ENCODE peak calls at places on chromosomes 16 and 17, in eight cellular contexts. One of them, this sample, is unnamed.
A peak's percentile ranks its signal among the peaks of the same experiment; 100 is the strongest.

GRCh38 chr17:35731239-35731931 is at the start of gene RASL10B:
- DNase-seq in MG63: peak; percentile 76
- DNase-seq in AG04450: no peak
- DNase-seq in tibial artery: peak; percentile 74
- DNase-seq in GM23338: peak; percentile 91
- DNase-seq in CD4-positive, alpha-beta memory T cell: peak; percentile 42
- DNase-seq in coronary artery: no peak
- DNase-seq in dorsolateral prefrontal cortex: peak; percentile 66
- DNase-seq in this sample: no peak

GRCh38 chr16:23826528-23827244 is 9.1 kb upstream of the PRKCB start:
- DNase-seq in MG63: no peak
- DNase-seq in AG04450: no peak
- DNase-seq in tibial artery: no peak
- DNase-seq in GM23338: no peak
- DNase-seq in CD4-positive, alpha-beta memory T cell: peak; percentile 69
- DNase-seq in coronary artery: no peak
- DNase-seq in dorsolateral prefrontal cortex: no peak
- DNase-seq in this sample: peak; percentile 57

GRCh38 chr16:14489460-14489859 is 140.6 kb downstream of the PARN start:
- DNase-seq in MG63: no peak
- DNase-seq in AG04450: no peak
- DNase-seq in tibial artery: no peak
- DNase-seq in GM23338: peak; percentile 79
- DNase-seq in CD4-positive, alpha-beta memory T cell: no peak
- DNase-seq in coronary artery: no peak
- DNase-seq in dorsolateral prefrontal cortex: no peak
- DNase-seq in this sample: peak; percentile 50

GRCh38 chr16:14364386-14365199 is 265.5 kb downstream of the PARN start:
- DNase-seq in MG63: peak; percentile 90
- DNase-seq in AG04450: peak; percentile 36
- DNase-seq in tibial artery: no peak
- DNase-seq in GM23338: peak; percentile 30
- DNase-seq in CD4-positive, alpha-beta memory T cell: no peak
- DNase-seq in coronary artery: no peak
- DNase-seq in dorsolateral prefrontal cortex: no peak
- DNase-seq in this sample: no peak

GRCh38 chr17:40810505-40810904 is 10.7 kb upstream of the KRT28 start:
- DNase-seq in MG63: no peak
- DNase-seq in AG04450: peak; percentile 7
- DNase-seq in tibial artery: no peak
- DNase-seq in GM23338: no peak
- DNase-seq in CD4-positive, alpha-beta memory T cell: no peak
- DNase-seq in coronary artery: no peak
- DNase-seq in dorsolateral prefrontal cortex: no peak
- DNase-seq in this sample: no peak

GRCh38 chr16:51306116-51306515 is 155.0 kb upstream of the SALL1 start:
- DNase-seq in MG63: no peak
- DNase-seq in AG04450: no peak
- DNase-seq in tibial artery: no peak
- DNase-seq in GM23338: no peak
- DNase-seq in CD4-positive, alpha-beta memory T cell: no peak
- DNase-seq in coronary artery: no peak
- DNase-seq in dorsolateral prefrontal cortex: no peak
- DNase-seq in this sample: no peak

GRCh38 chr17:63916566-63917185 is 2.0 kb downstream of the GH1 start:
- DNase-seq in MG63: no peak
- DNase-seq in AG04450: no peak
- DNase-seq in tibial artery: no peak
- DNase-seq in GM23338: no peak
- DNase-seq in CD4-positive, alpha-beta memory T cell: no peak
- DNase-seq in coronary artery: no peak
- DNase-seq in dorsolateral prefrontal cortex: no peak
- DNase-seq in this sample: no peak

GRCh38 chr16:9846362-9847099 is 335.7 kb downstream of the GRIN2A start:
- DNase-seq in MG63: no peak
- DNase-seq in AG04450: no peak
- DNase-seq in tibial artery: no peak
- DNase-seq in GM23338: no peak
- DNase-seq in CD4-positive, alpha-beta memory T cell: no peak
- DNase-seq in coronary artery: no peak
- DNase-seq in dorsolateral prefrontal cortex: no peak
- DNase-seq in this sample: no peak

GRCh38 chr17:6257339-6257738 is 177.6 kb downstream of the AIPL1 start:
- DNase-seq in MG63: no peak
- DNase-seq in AG04450: no peak
- DNase-seq in tibial artery: no peak
- DNase-seq in GM23338: peak; percentile 64
- DNase-seq in CD4-positive, alpha-beta memory T cell: no peak
- DNase-seq in coronary artery: no peak
- DNase-seq in dorsolateral prefrontal cortex: no peak
- DNase-seq in this sample: no peak

GRCh38 chr16:8863594-8864424 is 5.0 kb downstream of the CARHSP1 start:
- DNase-seq in MG63: peak; percentile 44
- DNase-seq in AG04450: no peak
- DNase-seq in tibial artery: no peak
- DNase-seq in GM23338: peak; percentile 51
- DNase-seq in CD4-positive, alpha-beta memory T cell: no peak
- DNase-seq in coronary artery: no peak
- DNase-seq in dorsolateral prefrontal cortex: peak; percentile 97
- DNase-seq in this sample: no peak

GRCh38 chr17:39661044-39661406 is 4.1 kb upstream of the TCAP start:
- DNase-seq in MG63: no peak
- DNase-seq in AG04450: no peak
- DNase-seq in tibial artery: no peak
- DNase-seq in GM23338: no peak
- DNase-seq in CD4-positive, alpha-beta memory T cell: no peak
- DNase-seq in coronary artery: no peak
- DNase-seq in dorsolateral prefrontal cortex: no peak
- DNase-seq in this sample: no peak

GRCh38 chr17:18258356-18259038 is at the start of gene FLII:
- DNase-seq in MG63: peak; percentile 22
- DNase-seq in AG04450: no peak
- DNase-seq in tibial artery: no peak
- DNase-seq in GM23338: peak; percentile 73
- DNase-seq in CD4-positive, alpha-beta memory T cell: peak; percentile 43
- DNase-seq in coronary artery: no peak
- DNase-seq in dorsolateral prefrontal cortex: no peak
- DNase-seq in this sample: no peak

GRCh38 chr16:66474750-66475199 is 47.7 kb downstream of the BEAN1 start:
- DNase-seq in MG63: no peak
- DNase-seq in AG04450: no peak
- DNase-seq in tibial artery: no peak
- DNase-seq in GM23338: no peak
- DNase-seq in CD4-positive, alpha-beta memory T cell: peak; percentile 63
- DNase-seq in coronary artery: no peak
- DNase-seq in dorsolateral prefrontal cortex: no peak
- DNase-seq in this sample: peak; percentile 90

GRCh38 chr17:51257150-51258081 is 2.4 kb downstream of the MBTD1 start:
- DNase-seq in MG63: no peak
- DNase-seq in AG04450: no peak
- DNase-seq in tibial artery: no peak
- DNase-seq in GM23338: no peak
- DNase-seq in CD4-positive, alpha-beta memory T cell: no peak
- DNase-seq in coronary artery: no peak
- DNase-seq in dorsolateral prefrontal cortex: no peak
- DNase-seq in this sample: no peak

GRCh38 chr17:78128616-78129384 is at the start of gene TMC6:
- DNase-seq in MG63: no peak
- DNase-seq in AG04450: no peak
- DNase-seq in tibial artery: no peak
- DNase-seq in GM23338: peak; percentile 88
- DNase-seq in CD4-positive, alpha-beta memory T cell: peak; percentile 80
- DNase-seq in coronary artery: no peak
- DNase-seq in dorsolateral prefrontal cortex: no peak
- DNase-seq in this sample: peak; percentile 74

GRCh38 chr17:15926039-15926740 is 18.7 kb upstream of the ADORA2B start:
- DNase-seq in MG63: no peak
- DNase-seq in AG04450: no peak
- DNase-seq in tibial artery: no peak
- DNase-seq in GM23338: no peak
- DNase-seq in CD4-positive, alpha-beta memory T cell: no peak
- DNase-seq in coronary artery: no peak
- DNase-seq in dorsolateral prefrontal cortex: no peak
- DNase-seq in this sample: no peak

GRCh38 chr16:57801098-57801855 is 1.0 kb downstream of the KIFC3 start:
- DNase-seq in MG63: peak; percentile 83
- DNase-seq in AG04450: peak; percentile 42
- DNase-seq in tibial artery: no peak
- DNase-seq in GM23338: peak; percentile 47
- DNase-seq in CD4-positive, alpha-beta memory T cell: no peak
- DNase-seq in coronary artery: no peak
- DNase-seq in dorsolateral prefrontal cortex: no peak
- DNase-seq in this sample: no peak

GRCh38 chr17:76266244-76266938 is 1.2 kb downstream of the UBALD2 start:
- DNase-seq in MG63: peak; percentile 29
- DNase-seq in AG04450: no peak
- DNase-seq in tibial artery: no peak
- DNase-seq in GM23338: no peak
- DNase-seq in CD4-positive, alpha-beta memory T cell: no peak
- DNase-seq in coronary artery: no peak
- DNase-seq in dorsolateral prefrontal cortex: no peak
- DNase-seq in this sample: no peak

GRCh38 chr17:78599419-78599818 is 22.2 kb upstream of the DNAH17 start:
- DNase-seq in MG63: no peak
- DNase-seq in AG04450: no peak
- DNase-seq in tibial artery: no peak
- DNase-seq in GM23338: no peak
- DNase-seq in CD4-positive, alpha-beta memory T cell: no peak
- DNase-seq in coronary artery: no peak
- DNase-seq in dorsolateral prefrontal cortex: no peak
- DNase-seq in this sample: no peak

GRCh38 chr16:68448360-68448970 is at the start of gene SMPD3:
- DNase-seq in MG63: peak; percentile 94
- DNase-seq in AG04450: peak; percentile 94
- DNase-seq in tibial artery: peak; percentile 94
- DNase-seq in GM23338: peak; percentile 100
- DNase-seq in CD4-positive, alpha-beta memory T cell: peak; percentile 98
- DNase-seq in coronary artery: peak; percentile 92
- DNase-seq in dorsolateral prefrontal cortex: peak; percentile 100
- DNase-seq in this sample: peak; percentile 100
- H3K4me3 ChIP-seq in MG63: peak within 1 kb of the TSS; percentile 27
- H3K4me3 ChIP-seq in AG04450: peak within 1 kb of the TSS; percentile 50
- H3K4me3 ChIP-seq in tibial artery: peak within 1 kb of the TSS; percentile 42
- H3K4me3 ChIP-seq in GM23338: peak within 1 kb of the TSS; percentile 71
- H3K4me3 ChIP-seq in CD4-positive, alpha-beta memory T cell: peak within 1 kb of the TSS; percentile 61
- H3K4me3 ChIP-seq in coronary artery: peak within 1 kb of the TSS; percentile 75
- H3K4me3 ChIP-seq in dorsolateral prefrontal cortex: peak within 1 kb of the TSS; percentile 75
- H3K4me3 ChIP-seq in this sample: peak within 1 kb of the TSS; percentile 73

GRCh38 chr17:7582401-7583252 is 1.0 kb upstream of the MPDU1 start:
- DNase-seq in MG63: no peak
- DNase-seq in AG04450: no peak
- DNase-seq in tibial artery: peak; percentile 76
- DNase-seq in GM23338: peak; percentile 47
- DNase-seq in CD4-positive, alpha-beta memory T cell: no peak
- DNase-seq in coronary artery: no peak
- DNase-seq in dorsolateral prefrontal cortex: no peak
- DNase-seq in this sample: no peak
- H3K4me3 ChIP-seq in MG63: no peak overlapping the region
- H3K4me3 ChIP-seq in AG04450: peak overlapping the region; percentile 92
- H3K4me3 ChIP-seq in tibial artery: peak overlapping the region; percentile 58
- H3K4me3 ChIP-seq in GM23338: peak overlapping the region; percentile 60
- H3K4me3 ChIP-seq in CD4-positive, alpha-beta memory T cell: peak overlapping the region; percentile 92
- H3K4me3 ChIP-seq in coronary artery: peak overlapping the region; percentile 84
- H3K4me3 ChIP-seq in dorsolateral prefrontal cortex: peak overlapping the region; percentile 76
- H3K4me3 ChIP-seq in this sample: peak overlapping the region; percentile 69

GRCh38 chr16:78455861-78456260 is 356.4 kb downstream of the WWOX start:
- DNase-seq in MG63: no peak
- DNase-seq in AG04450: no peak
- DNase-seq in tibial artery: no peak
- DNase-seq in GM23338: no peak
- DNase-seq in CD4-positive, alpha-beta memory T cell: no peak
- DNase-seq in coronary artery: no peak
- DNase-seq in dorsolateral prefrontal cortex: no peak
- DNase-seq in this sample: no peak
- H3K4me3 ChIP-seq in MG63: no peak overlapping the region
- H3K4me3 ChIP-seq in AG04450: no peak overlapping the region
- H3K4me3 ChIP-seq in tibial artery: no peak overlapping the region
- H3K4me3 ChIP-seq in GM23338: no peak overlapping the region
- H3K4me3 ChIP-seq in CD4-positive, alpha-beta memory T cell: no peak overlapping the region
- H3K4me3 ChIP-seq in coronary artery: no peak overlapping the region
- H3K4me3 ChIP-seq in dorsolateral prefrontal cortex: no peak overlapping the region
- H3K4me3 ChIP-seq in this sample: no peak overlapping the region

GRCh38 chr17:72334205-72334604 is 213.4 kb downstream of the SOX9 start:
- DNase-seq in MG63: peak; percentile 26
- DNase-seq in AG04450: peak; percentile 60
- DNase-seq in tibial artery: no peak
- DNase-seq in GM23338: no peak
- DNase-seq in CD4-positive, alpha-beta memory T cell: no peak
- DNase-seq in coronary artery: no peak
- DNase-seq in dorsolateral prefrontal cortex: no peak
- DNase-seq in this sample: no peak
- H3K4me3 ChIP-seq in MG63: no peak overlapping the region
- H3K4me3 ChIP-seq in AG04450: no peak overlapping the region
- H3K4me3 ChIP-seq in tibial artery: no peak overlapping the region
- H3K4me3 ChIP-seq in GM23338: no peak overlapping the region
- H3K4me3 ChIP-seq in CD4-positive, alpha-beta memory T cell: no peak overlapping the region
- H3K4me3 ChIP-seq in coronary artery: no peak overlapping the region
- H3K4me3 ChIP-seq in dorsolateral prefrontal cortex: no peak overlapping the region
- H3K4me3 ChIP-seq in this sample: no peak overlapping the region

DNA sequence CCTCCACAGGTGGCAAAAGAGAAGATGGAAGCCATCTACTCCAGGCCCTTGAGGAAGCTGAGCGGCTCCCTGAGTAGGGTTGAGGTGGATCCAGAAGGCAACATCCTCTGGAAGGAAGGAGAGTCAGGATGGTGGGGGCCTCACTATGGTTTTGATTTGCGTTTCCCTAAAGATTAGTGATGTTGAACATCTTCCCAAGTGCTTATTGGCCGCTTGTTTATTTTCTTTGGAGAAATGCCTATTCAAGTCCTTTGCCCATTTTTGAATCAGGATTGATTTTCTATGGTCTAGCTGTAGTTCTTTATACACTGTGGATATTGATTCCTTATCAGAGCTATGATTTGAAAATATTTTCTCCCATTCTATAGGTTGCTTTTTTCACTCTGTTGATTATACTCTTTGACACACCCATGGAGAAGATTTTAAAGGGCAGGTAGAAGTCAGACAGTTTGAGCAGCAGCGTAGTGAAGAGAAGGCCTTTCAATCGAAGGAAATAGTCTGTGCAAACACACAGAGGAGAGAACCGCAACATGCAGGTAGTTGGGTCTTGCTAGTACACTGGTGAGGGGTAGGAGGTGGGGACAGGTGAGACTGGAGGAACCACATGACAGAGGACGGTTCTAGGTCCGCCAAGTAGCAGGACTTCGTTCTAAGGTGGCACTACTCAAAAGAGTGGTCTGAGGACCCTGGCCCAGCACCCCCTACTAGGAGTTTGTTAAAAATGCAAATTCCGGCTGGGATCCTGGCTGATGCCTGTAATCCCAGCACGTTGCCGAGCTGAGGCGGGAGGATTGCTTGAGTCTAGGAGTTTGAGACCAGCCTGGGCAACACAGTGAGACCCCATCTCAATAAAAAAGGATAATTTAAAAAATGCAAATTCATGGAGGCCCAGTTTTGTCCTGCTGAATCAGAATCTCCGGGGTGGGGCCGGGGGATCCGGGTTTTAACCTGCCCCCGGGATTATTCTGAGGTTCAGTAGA is 58.9 kb downstream of the WSB1 start:
- DNase-seq in MG63: no peak
- DNase-seq in AG04450: no peak
- DNase-seq in tibial artery: no peak
- DNase-seq in GM23338: no peak
- DNase-seq in CD4-positive, alpha-beta memory T cell: no peak
- DNase-seq in coronary artery: no peak
- DNase-seq in dorsolateral prefrontal cortex: no peak
- DNase-seq in this sample: no peak
- H3K4me3 ChIP-seq in MG63: peak overlapping the region; percentile 69
- H3K4me3 ChIP-seq in AG04450: peak overlapping the region; percentile 69
- H3K4me3 ChIP-seq in tibial artery: peak overlapping the region; percentile 67
- H3K4me3 ChIP-seq in GM23338: peak overlapping the region; percentile 66
- H3K4me3 ChIP-seq in CD4-positive, alpha-beta memory T cell: peak overlapping the region; percentile 68
- H3K4me3 ChIP-seq in coronary artery: peak overlapping the region; percentile 70
- H3K4me3 ChIP-seq in dorsolateral prefrontal cortex: peak overlapping the region; percentile 73
- H3K4me3 ChIP-seq in this sample: peak overlapping the region; percentile 75